ENCODE peak calls at places on chromosome 10, in four cellular contexts. T is astrocyte of the hippocampus, Q is fibroblast of the conjunctiva, F is G401. J is an unnamed sample.

GRCh38 chr10:49605177-49605938 is 4.8 kb upstream of the SLC18A3 start:
- DNase-seq in F (peak), Q (no peak), T (no peak), J (no peak)

GRCh38 chr10:107733328-107733727 is 568.8 kb upstream of the SORCS1 start:
- DNase-seq in F (no peak), Q (no peak), T (no peak), J (no peak)

GRCh38 chr10:84156768-84157167 is 16.8 kb upstream of the GPR15LG start:
- DNase-seq in Q (no peak), F (no peak), T (no peak), J (peak)

GRCh38 chr10:69769395-69769989 is 32.2 kb upstream of the COL13A1 start:
- DNase-seq in F (peak), T (peak), Q (peak), J (peak)

GRCh38 chr10:11425288-11425595 is 186.2 kb downstream of the USP6NL start:
- DNase-seq in Q (no peak), T (no peak), F (no peak), J (no peak)

GRCh38 chr10:93248583-93249227 is 175.0 kb downstream of the CYP26A1 start:
- DNase-seq in T (no peak), Q (no peak), F (no peak), J (no peak)

GRCh38 chr10:28664369-28664740 is 13.0 kb upstream of the BAMBI start:
- DNase-seq in T (peak), Q (peak), F (no peak), J (no peak)

GRCh38 chr10:13792011-13792410 is 205.2 kb downstream of the PRPF18 start:
- DNase-seq in Q (no peak), F (peak), T (no peak), J (no peak)

GRCh38 chr10:68330852-68331454 is 911 bp upstream of the HNRNPH3 start:
- DNase-seq in Q (peak), T (peak), F (peak), J (no peak)

GRCh38 chr10:13904053-13904452 is 317.3 kb downstream of the PRPF18 start:
- DNase-seq in T (no peak), F (no peak), Q (no peak), J (no peak)

GRCh38 chr10:109259293-109259692 is 664.0 kb downstream of the XPNPEP1 start:
- DNase-seq in T (no peak), F (no peak), Q (peak), J (no peak)

GRCh38 chr10:52951819-52952218 is 179.2 kb upstream of the MBL2 start:
- DNase-seq in F (peak), T (peak), Q (no peak), J (peak)

GRCh38 chr10:102752266-102752930 is 8.7 kb downstream of the WBP1L start:
- DNase-seq in Q (no peak), T (peak), F (no peak), J (no peak)

GRCh38 chr10:75924309-75924920 is 493.0 kb downstream of the LRMDA start:
- DNase-seq in Q (no peak), F (no peak), T (no peak), J (no peak)

GRCh38 chr10:124665558-124665957 is 78.6 kb downstream of the FAM53B start:
- DNase-seq in T (no peak), Q (no peak), F (no peak), J (no peak)

GRCh38 chr10:32956365-32957197 is 1.4 kb downstream of the ITGB1 start:
- DNase-seq in T (peak), Q (no peak), F (peak), J (no peak)

GRCh38 chr10:73717564-73717963 is 19.7 kb upstream of the AGAP5 start:
- DNase-seq in Q (no peak), F (no peak), T (no peak), J (no peak)

GRCh38 chr10:34655286-34656170 is 159.6 kb downstream of the PARD3 start:
- DNase-seq in Q (peak), T (peak), F (peak), J (peak)

GRCh38 chr10:133281084-133281483 is 4.4 kb upstream of the ADAM8 start:
- DNase-seq in Q (no peak), F (no peak), T (no peak), J (no peak)

J was measured in NCI-H460.